ENCODE peak calls at places on chromosomes 7 and 10, in four cellular contexts. J is endothelial cell, V is fibroblast of mammary gland, W is WTC11. S is an unnamed sample.

GRCh38 chr10:8044908-8045727 is 9.4 kb upstream of the GATA3 start:
- DNase-seq in W (no peak), V (no peak), J (no peak), S (no peak)

GRCh38 chr7:124777268-124777667 is 11.7 kb upstream of the GPR37 start:
- DNase-seq in W (no peak), V (no peak), J (no peak), S (no peak)

GRCh38 chr7:101125989-101126650 is 784 bp upstream of the SERPINE1 start:
- DNase-seq in V (peak; percentile 85), W (no peak), J (no peak), S (peak; percentile 77)

GRCh38 chr10:119267384-119267783 is 60.0 kb downstream of the GRK5 start:
- DNase-seq in V (no peak), W (no peak), J (no peak), S (no peak)

GRCh38 chr10:97532935-97533671 is 34.4 kb downstream of the UBTD1 start:
- DNase-seq in J (peak; percentile 31), V (peak; percentile 57), W (peak; percentile 67), S (no peak)

GRCh38 chr10:24894728-24895127 is 57.7 kb downstream of the PRTFDC1 start:
- DNase-seq in W (no peak), V (no peak), J (no peak), S (no peak)

GRCh38 chr7:35968140-35968940 is 167.5 kb downstream of the SEPTIN7 start:
- DNase-seq in J (no peak), W (no peak), V (no peak), S (no peak)

GRCh38 chr7:103660455-103661371 is 214.7 kb upstream of the SLC26A5 start:
- DNase-seq in J (no peak), W (no peak), V (peak; percentile 69), S (peak; percentile 44)

GRCh38 chr7:26515462-26515861 is 223.8 kb downstream of the SNX10 start:
- DNase-seq in W (no peak), J (no peak), V (no peak), S (no peak)

GRCh38 chr10:11260136-11260535 is 242.5 kb downstream of the CELF2 start:
- DNase-seq in J (no peak), W (no peak), V (no peak), S (no peak)

GRCh38 chr7:569996-570800 is 50.6 kb upstream of the PDGFA start:
- DNase-seq in J (no peak), W (no peak), V (no peak), S (no peak)

GRCh38 chr7:69105092-69105491 is 493.2 kb upstream of the AUTS2 start:
- DNase-seq in J (no peak), V (no peak), W (no peak), S (no peak)

GRCh38 chr10:13450078-13450477 is 78.7 kb downstream of the BEND7 start:
- DNase-seq in W (no peak), V (peak; percentile 84), J (no peak), S (peak; percentile 35)

GRCh38 chr10:124824507-124824906 is 22.9 kb downstream of the ABRAXAS2 start:
- DNase-seq in V (no peak), W (no peak), J (no peak), S (no peak)

GRCh38 chr10:19993714-19994343 is 177.6 kb downstream of the PLXDC2 start:
- DNase-seq in J (no peak), W (no peak), V (peak; percentile 28), S (no peak)

GRCh38 chr7:80681272-80681885 is 42.9 kb downstream of the CD36 start:
- DNase-seq in V (peak; percentile 45), W (no peak), J (peak; percentile 10), S (peak; percentile 20)
- TF ChIP-seq CTCF in V (peak; percentile 56), W (no peak), J (no peak), S (peak; percentile 84)

DNA sequence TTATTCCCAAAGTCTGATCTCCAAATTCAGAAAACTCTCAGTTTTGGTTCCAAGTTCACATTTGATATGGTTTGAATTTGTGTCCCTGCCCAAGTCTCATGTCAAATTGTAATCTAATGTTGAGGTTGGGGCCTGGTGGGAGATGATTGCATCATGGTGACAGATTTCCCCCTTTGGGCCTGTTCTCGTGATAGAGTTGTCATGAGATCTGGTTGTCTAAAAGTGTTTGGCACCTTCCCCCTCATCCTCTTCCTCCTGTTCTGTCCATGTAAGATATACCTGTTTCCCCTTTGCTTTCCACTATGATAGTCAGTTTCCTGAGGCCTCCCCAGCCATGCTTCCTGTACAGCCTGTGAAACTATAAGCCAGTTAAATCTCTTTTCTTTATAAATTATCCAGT is 138.6 kb downstream of the ARL4A start:
- DNase-seq in W (no peak), J (no peak), V (no peak), S (no peak)
- TF ChIP-seq CTCF in W (no peak), J (no peak), V (no peak), S (no peak)

GRCh38 chr10:95906675-95907453 is 911 bp upstream of the CC2D2B start:
- DNase-seq in V (peak; percentile 66), W (peak; percentile 43), J (peak; percentile 36), S (peak; percentile 60)
- TF ChIP-seq CTCF in V (peak; percentile 36), W (no peak), J (no peak), S (no peak)

DNA sequence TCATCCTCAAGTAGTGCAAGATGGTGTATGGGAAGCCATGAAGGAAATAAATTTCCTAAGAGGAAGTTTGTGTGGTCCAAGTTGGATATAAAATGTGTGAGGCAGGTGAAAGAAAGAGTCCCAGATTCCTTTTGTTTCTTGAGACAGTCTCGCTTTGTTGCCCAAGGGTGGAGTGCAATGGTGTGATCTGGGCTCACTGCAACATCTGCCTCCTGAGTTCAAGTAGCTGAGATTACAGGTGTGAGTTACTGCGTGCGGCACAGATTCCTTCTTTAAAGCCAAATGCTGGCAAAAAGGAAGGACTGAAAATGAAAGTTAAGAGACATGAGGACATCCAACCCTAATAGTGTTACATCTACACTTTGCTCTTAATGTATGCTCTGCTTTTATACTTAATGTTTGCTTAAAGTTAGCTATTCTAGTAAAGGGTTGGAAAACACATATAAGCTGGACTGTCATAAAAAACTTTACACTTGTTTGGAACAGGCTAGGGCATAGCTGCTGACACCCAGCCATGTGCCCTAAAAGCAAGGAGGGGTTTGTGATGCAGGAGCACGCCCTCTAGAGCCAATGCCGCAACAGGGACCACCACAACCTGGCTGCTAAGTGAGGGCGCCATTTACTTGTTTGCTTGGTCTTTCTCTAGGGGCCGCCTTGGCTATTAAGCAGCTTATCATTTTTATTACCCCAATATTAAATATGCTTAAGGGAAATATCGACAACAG is 34.5 kb downstream of the CLEC2L start:
- DNase-seq in W (peak; percentile 49), J (no peak), V (no peak), S (no peak)
- TF ChIP-seq CTCF in W (no peak), J (no peak), V (no peak), S (peak; percentile 31)